ENCODE peak calls at places on chromosomes 11 and 22, in ten cellular contexts. G, L, R, S, F, J, W, O, H and D are unnamed samples.

GRCh38 chr11:104122008-104122635 is 41.8 kb downstream of the PDGFD start:
- DNase-seq in G (no peak), L (no peak), R (no peak), S (no peak), F (no peak), J (no peak), W (no peak), O (no peak), H (no peak), D (no peak)

GRCh38 chr22:37163096-37163489 is 13.4 kb upstream of the IL2RB start:
- DNase-seq in G (no peak), L (no peak), R (no peak), S (no peak), F (no peak), J (no peak), W (no peak), O (no peak), H (no peak), D (no peak)

GRCh38 chr22:30864441-30865420 is 103.8 kb downstream of the MORC2 start:
- DNase-seq in G (no peak), L (no peak), R (peak), S (no peak), F (no peak), J (peak), W (no peak), O (no peak), H (peak), D (no peak)

GRCh38 chr22:17477401-17477833 is 85.9 kb upstream of the SLC25A18 start:
- DNase-seq in G (peak), L (no peak), R (no peak), S (no peak), F (no peak), J (no peak), W (no peak), O (no peak), H (no peak), D (no peak)

GRCh38 chr11:22633354-22633902 is 7.8 kb upstream of the FANCF start:
- DNase-seq in G (no peak), L (no peak), R (no peak), S (no peak), F (no peak), J (no peak), W (no peak), O (no peak), H (no peak), D (no peak)

GRCh38 chr11:18065572-18065971 is 19.5 kb upstream of the TPH1 start:
- DNase-seq in G (peak), L (no peak), R (no peak), S (no peak), F (no peak), J (no peak), W (no peak), O (no peak), H (peak), D (no peak)

GRCh38 chr11:129214710-129215295 is 22.7 kb upstream of the ARHGAP32 start:
- DNase-seq in G (no peak), L (no peak), R (no peak), S (no peak), F (no peak), J (no peak), W (no peak), O (no peak), H (no peak), D (no peak)

GRCh38 chr11:6747097-6747662 is 24.6 kb downstream of the OR2AG2 start:
- DNase-seq in G (no peak), L (no peak), R (no peak), S (no peak), F (no peak), J (no peak), W (no peak), O (no peak), H (no peak), D (no peak)

GRCh38 chr22:49724030-49724892 is 103.4 kb downstream of the BRD1 start:
- DNase-seq in G (peak), L (no peak), R (peak), S (no peak), F (no peak), J (peak), W (no peak), O (no peak), H (no peak), D (no peak)

GRCh38 chr11:27388869-27389268 is 25.9 kb upstream of the CCDC34 start:
- DNase-seq in G (no peak), L (no peak), R (no peak), S (peak), F (no peak), J (no peak), W (no peak), O (no peak), H (no peak), D (no peak)

GRCh38 chr11:15507592-15507991 is 392.9 kb downstream of the INSC start:
- DNase-seq in G (no peak), L (no peak), R (no peak), S (peak), F (no peak), J (no peak), W (no peak), O (no peak), H (peak), D (no peak)

GRCh38 chr11:132914600-132914999 is 617.7 kb downstream of the OPCML start:
- DNase-seq in G (no peak), L (no peak), R (no peak), S (no peak), F (no peak), J (no peak), W (no peak), O (no peak), H (no peak), D (no peak)

GRCh38 chr11:126404367-126404766 is 48.9 kb downstream of the ST3GAL4 start:
- DNase-seq in G (no peak), L (no peak), R (no peak), S (peak), F (no peak), J (no peak), W (no peak), O (peak), H (no peak), D (no peak)

GRCh38 chr22:42608481-42609361 is 6.0 kb downstream of the POLDIP3 start:
- DNase-seq in G (no peak), L (no peak), R (peak), S (no peak), F (peak), J (no peak), W (no peak), O (peak), H (no peak), D (no peak)